ENCODE peak calls at places on chromosomes 4 and X, in six cellular contexts. J is coronary artery, M is astrocyte of the cerebellum, O is ascending aorta, A is neural crest cell, V is left ventricle myocardium inferior. P is an unnamed sample.

GRCh38 chrX:53688300-53688699 is 1.8 kb upstream of the HUWE1 start:
- DNase-seq in J (no peak), M (no peak), O (no peak), A (no peak), V (no peak), P (no peak)

GRCh38 chr4:2066011-2066551 is 7.0 kb downstream of the NAT8L start:
- DNase-seq in J (no peak), M (no peak), O (no peak), A (no peak), V (no peak), P (no peak)

GRCh38 chr4:140756292-140757219 is at the start of gene TBC1D9:
- DNase-seq in J (peak), M (peak), O (peak), A (peak), V (peak), P (no peak)

GRCh38 chr4:151355155-151355554 is 29.8 kb upstream of the SH3D19 start:
- DNase-seq in J (no peak), M (no peak), O (no peak), A (no peak), V (no peak), P (no peak)

GRCh38 chr4:113582737-113583136 is 178.8 kb downstream of the CAMK2D start:
- DNase-seq in J (no peak), M (no peak), O (no peak), A (no peak), V (peak), P (no peak)

GRCh38 chrX:17860811-17861495 is at the start of gene RAI2:
- DNase-seq in J (no peak), M (no peak), O (no peak), A (peak), V (peak), P (no peak)

GRCh38 chr4:15466596-15466995 is 3.1 kb upstream of the CC2D2A start:
- DNase-seq in J (no peak), M (no peak), O (no peak), A (no peak), V (no peak), P (no peak)

GRCh38 chr4:125522588-125522987 is 207.8 kb downstream of the FAT4 start:
- DNase-seq in J (no peak), M (no peak), O (no peak), A (no peak), V (no peak), P (no peak)

GRCh38 chr4:70666369-70666768 is at the start of gene JCHAIN:
- DNase-seq in J (no peak), M (no peak), O (no peak), A (no peak), V (no peak), P (no peak)

GRCh38 chr4:17630228-17630627 is 15.8 kb downstream of the MED28 start:
- DNase-seq in J (no peak), M (no peak), O (no peak), A (no peak), V (no peak), P (no peak)

GRCh38 chrX:136318895-136319597 is 18.3 kb downstream of the ADGRG4 start:
- DNase-seq in J (no peak), M (no peak), O (no peak), A (no peak), V (no peak), P (no peak)

GRCh38 chrX:77014655-77015377 is 432.4 kb upstream of the FGF16 start:
- DNase-seq in J (no peak), M (peak), O (no peak), A (peak), V (no peak), P (no peak)

GRCh38 chr4:165439981-165440380 is 61.2 kb downstream of the CPE start:
- DNase-seq in J (no peak), M (peak), O (no peak), A (no peak), V (no peak), P (no peak)

GRCh38 chr4:187903700-187904099 is 91.9 kb upstream of the ZFP42 start:
- DNase-seq in J (no peak), M (no peak), O (no peak), A (no peak), V (no peak), P (no peak)

GRCh38 chr4:2058264-2059033 is 678 bp upstream of the NAT8L start:
- DNase-seq in J (no peak), M (no peak), O (no peak), A (peak), V (peak), P (no peak)

GRCh38 chrX:75115707-75116413 is 40.2 kb downstream of the ABCB7 start:
- DNase-seq in J (no peak), M (no peak), O (no peak), A (no peak), V (no peak), P (no peak)

GRCh38 chr4:21898101-21898500 is 50.5 kb downstream of the KCNIP4 start:
- DNase-seq in J (no peak), M (no peak), O (no peak), A (no peak), V (no peak), P (no peak)

GRCh38 chr4:26326791-26327190 is 6.0 kb downstream of the RBPJ start:
- DNase-seq in J (no peak), M (peak), O (no peak), A (no peak), V (no peak), P (peak)

GRCh38 chr4:51853027-51853682 is 10.2 kb downstream of the DCUN1D4 start:
- DNase-seq in J (no peak), M (no peak), O (no peak), A (no peak), V (no peak), P (no peak)

GRCh38 chr4:24793219-24794005 is 2.0 kb upstream of the SOD3 start:
- DNase-seq in J (no peak), M (no peak), O (no peak), A (no peak), V (no peak), P (no peak)

GRCh38 chr4:116358633-116359222 is 726.6 kb downstream of the TRAM1L1 start:
- DNase-seq in J (no peak), M (peak), O (no peak), A (peak), V (no peak), P (peak)

GRCh38 chr4:59729321-59729720 is 1470.8 kb upstream of the ADGRL3 start:
- DNase-seq in J (no peak), M (no peak), O (no peak), A (no peak), V (no peak), P (no peak)

GRCh38 chrX:143632625-143633387 is 3.1 kb downstream of the SLITRK4 start:
- DNase-seq in J (no peak), M (no peak), O (no peak), A (no peak), V (no peak), P (no peak)

GRCh38 chrX:12137982-12138365 is 299 bp upstream of the FRMPD4 start:
- DNase-seq in J (no peak), M (no peak), O (no peak), A (peak), V (no peak), P (no peak)

GRCh38 chrX:17588303-17588702 is 149.0 kb upstream of the SCML1 start:
- DNase-seq in J (no peak), M (no peak), O (no peak), A (no peak), V (no peak), P (no peak)

GRCh38 chrX:129346574-129346973 is 176.7 kb downstream of the SMARCA1 start:
- DNase-seq in J (no peak), M (no peak), O (no peak), A (no peak), V (no peak), P (no peak)

GRCh38 chr4:73309211-73309610 is 50.6 kb upstream of the ANKRD17 start:
- DNase-seq in J (no peak), M (no peak), O (no peak), A (no peak), V (no peak), P (no peak)

GRCh38 chr4:73315091-73315490 is 56.5 kb upstream of the ANKRD17 start:
- DNase-seq in J (no peak), M (no peak), O (no peak), A (no peak), V (no peak), P (peak)

GRCh38 chr4:73308286-73308685 is 49.7 kb upstream of the ANKRD17 start:
- DNase-seq in J (no peak), M (no peak), O (no peak), A (no peak), V (no peak), P (no peak)

GRCh38 chr4:73312967-73313366 is 54.4 kb upstream of the ANKRD17 start:
- DNase-seq in J (no peak), M (no peak), O (no peak), A (no peak), V (no peak), P (no peak)

DNA sequence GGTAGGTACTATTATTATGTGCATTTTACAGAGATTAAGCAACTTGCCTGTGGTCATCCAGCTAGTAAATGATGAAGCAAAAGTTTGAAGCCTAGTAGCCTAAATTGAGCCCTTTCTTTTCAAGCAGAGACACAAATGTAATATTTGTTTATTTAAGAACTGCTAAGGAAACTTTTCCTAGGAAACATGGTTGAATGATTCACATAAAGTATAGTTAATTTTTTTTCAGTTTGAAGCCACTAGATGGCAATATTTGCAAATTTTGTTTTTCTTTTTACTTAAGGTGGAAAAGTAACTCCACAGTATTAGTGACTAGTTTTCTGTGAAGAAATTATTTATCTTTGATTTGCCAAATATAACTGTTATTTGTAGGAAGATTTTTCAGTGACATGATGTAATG is 52.8 kb upstream of the ANKRD17 start:
- DNase-seq in J (no peak), M (peak), O (no peak), A (no peak), V (no peak), P (peak)
- TF ChIP-seq CTCF in J (no peak), M (no peak), O (no peak), A (peak), V (peak), P (peak)

DNA sequence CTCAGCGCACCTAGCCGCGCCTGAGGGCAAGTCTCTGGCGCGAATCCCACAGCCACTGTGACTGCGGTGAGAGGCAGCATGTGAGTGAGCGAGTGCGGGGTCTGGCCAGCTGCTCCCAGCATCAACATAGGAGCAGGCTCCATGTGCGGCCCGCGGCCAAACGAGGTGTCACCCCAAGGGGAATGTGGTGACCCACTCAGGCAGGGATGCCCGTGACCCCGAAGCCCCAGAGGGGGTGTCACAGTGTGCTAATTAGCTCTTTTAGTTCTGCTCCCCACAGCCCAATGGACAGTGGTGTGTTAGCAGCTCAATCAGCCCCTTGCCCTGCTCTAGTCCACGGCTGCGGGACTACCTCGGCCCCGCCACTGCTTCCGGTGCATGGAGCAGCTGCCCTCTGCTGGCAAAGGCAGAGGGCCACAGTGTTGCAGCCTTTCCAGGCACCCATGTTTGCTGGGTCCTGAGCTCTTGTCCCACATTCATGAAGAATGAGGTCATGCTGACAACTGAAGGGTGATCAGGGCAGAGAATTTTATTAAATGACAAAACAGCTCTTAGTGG is 61.4 kb downstream of the AGA start:
- DNase-seq in J (no peak), M (no peak), O (no peak), A (no peak), V (no peak), P (no peak)
- TF ChIP-seq CTCF in J (no peak), M (no peak), O (no peak), A (no peak), V (no peak), P (no peak)

GRCh38 chrX:152960115-152960514 is 33.8 kb downstream of the PNMA5 start:
- DNase-seq in J (no peak), M (no peak), O (no peak), A (no peak), V (no peak), P (no peak)

GRCh38 chrX:152959626-152960025 is 34.3 kb downstream of the PNMA5 start:
- DNase-seq in J (no peak), M (no peak), O (no peak), A (no peak), V (no peak), P (no peak)

GRCh38 chrX:152958047-152958446 is 35.9 kb downstream of the PNMA5 start:
- DNase-seq in J (no peak), M (no peak), O (no peak), A (no peak), V (no peak), P (no peak)

DNA sequence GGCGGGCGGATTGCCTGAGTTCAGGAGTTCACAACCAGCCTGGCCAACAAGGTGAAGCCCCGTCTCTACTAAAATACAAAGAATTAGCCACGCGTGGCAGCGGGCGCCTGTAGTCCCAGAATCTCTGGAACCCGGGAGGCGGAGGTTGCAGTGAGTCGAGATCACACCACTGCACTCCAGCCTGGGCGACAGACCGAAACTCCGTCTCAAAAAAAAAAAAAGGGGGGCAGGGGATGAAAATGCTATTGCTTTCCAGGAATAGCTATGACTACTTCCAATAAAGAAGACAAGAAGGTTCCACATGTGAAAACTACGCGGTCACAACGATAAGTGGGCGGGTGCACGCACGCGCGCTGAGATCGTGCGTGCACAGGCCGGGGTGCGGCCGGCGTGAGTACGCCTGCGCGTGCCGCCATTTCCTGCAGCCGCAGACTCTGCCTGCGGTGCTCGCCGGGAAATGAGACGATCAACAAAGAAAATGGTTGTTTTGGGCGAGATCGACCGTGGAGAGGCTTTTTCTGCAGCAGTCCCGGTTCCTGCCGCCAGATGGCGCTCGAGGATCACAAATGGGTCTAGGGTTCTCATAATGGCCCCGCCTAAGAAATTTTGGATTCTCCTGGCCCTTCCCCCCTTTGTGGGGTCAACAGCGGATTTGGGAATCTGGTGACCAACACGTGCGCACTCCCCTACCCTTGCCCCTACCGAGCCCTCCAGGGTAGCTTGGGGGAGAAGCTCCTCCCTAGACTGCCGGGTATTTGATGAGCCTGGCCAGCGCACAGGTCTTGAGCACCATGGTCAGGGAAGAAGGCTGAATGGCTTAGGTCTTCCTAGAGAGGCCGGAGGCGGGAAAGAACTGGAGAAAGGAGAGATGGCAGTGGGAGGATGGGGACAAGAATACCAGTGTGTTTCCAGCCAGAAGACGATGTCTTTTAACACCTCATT is 35.1 kb downstream of the PNMA5 start:
- DNase-seq in J (peak), M (peak), O (peak), A (peak), V (peak), P (peak)
- TF ChIP-seq CTCF in J (peak), M (peak), O (peak), A (peak), V (peak), P (peak)

DNA sequence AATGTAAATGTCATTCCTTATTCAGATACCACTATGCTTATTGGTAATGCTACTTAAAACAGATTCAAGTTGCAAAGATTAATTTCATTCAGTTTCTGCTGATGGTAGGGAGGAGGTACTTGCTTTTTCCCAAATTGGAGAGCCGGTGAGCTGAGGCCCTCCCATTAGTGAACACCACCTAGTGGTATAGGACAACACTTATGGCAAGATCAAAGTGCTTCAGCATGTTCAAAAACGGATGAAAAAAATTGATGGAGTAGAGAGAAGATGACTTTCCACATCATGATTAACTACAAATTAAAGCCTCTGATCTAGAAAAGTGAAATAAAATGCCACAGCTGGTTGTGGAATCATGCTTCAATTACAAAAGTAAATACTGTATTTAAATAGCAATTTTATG is 112.9 kb downstream of the MBNL3 start:
- DNase-seq in J (no peak), M (no peak), O (no peak), A (no peak), V (no peak), P (no peak)
- TF ChIP-seq CTCF in J (no peak), M (peak), O (no peak), A (peak), V (no peak), P (peak)

P was measured in AG09319.